ENCODE peak calls at places on chromosomes 1 and 21, in eight cellular contexts. V, J, L, A, G, E, Y and P are unnamed samples.

GRCh38 chr1:157834430-157834829 is 7.2 kb downstream of the CD5L start:
- ATAC-seq in V (peak; percentile 19), J (no peak), L (no peak), A (no peak), G (no peak), E (no peak), Y (no peak), P (no peak)

GRCh38 chr1:166573199-166573598 is 266.1 kb upstream of the POGK start:
- ATAC-seq in V (no peak), J (no peak), L (no peak), A (no peak), G (no peak), E (no peak), Y (no peak), P (no peak)

GRCh38 chr1:2213576-2214505 is 14.3 kb upstream of the SKI start:
- ATAC-seq in V (peak; percentile 53), J (no peak), L (no peak), A (peak; percentile 11), G (peak; percentile 65), E (peak; percentile 69), Y (peak; percentile 58), P (peak; percentile 83)

GRCh38 chr1:91948501-91949355 is 473 bp upstream of the BRDT start:
- ATAC-seq in V (peak; percentile 35), J (no peak), L (no peak), A (no peak), G (no peak), E (no peak), Y (peak; percentile 63), P (no peak)

GRCh38 chr1:226691257-226691656 is 47.8 kb downstream of the ITPKB start:
- ATAC-seq in V (no peak), J (no peak), L (no peak), A (no peak), G (no peak), E (no peak), Y (peak; percentile 7), P (no peak)

GRCh38 chr1:109997867-109998229 is 13.3 kb downstream of the AHCYL1 start:
- ATAC-seq in V (no peak), J (peak; percentile 60), L (peak; percentile 91), A (peak; percentile 49), G (no peak), E (no peak), Y (no peak), P (no peak)

GRCh38 chr1:109790735-109791494 is 27.2 kb upstream of the EPS8L3 start:
- ATAC-seq in V (peak; percentile 67), J (no peak), L (no peak), A (peak; percentile 68), G (no peak), E (peak; percentile 62), Y (peak; percentile 46), P (peak; percentile 42)

GRCh38 chr21:38639782-38640750 is 141.8 kb upstream of the ERG start:
- ATAC-seq in V (no peak), J (no peak), L (no peak), A (no peak), G (no peak), E (no peak), Y (no peak), P (no peak)

GRCh38 chr1:53405737-53406136 is 53.5 kb upstream of the DMRTB1 start:
- ATAC-seq in V (no peak), J (no peak), L (no peak), A (no peak), G (no peak), E (no peak), Y (no peak), P (no peak)

GRCh38 chr1:53698381-53698980 is 40.5 kb downstream of the GLIS1 start:
- ATAC-seq in V (no peak), J (peak; percentile 28), L (peak; percentile 51), A (no peak), G (no peak), E (no peak), Y (no peak), P (no peak)

GRCh38 chr1:52944566-52944965 is 17.5 kb downstream of the SCP2 start:
- ATAC-seq in V (no peak), J (no peak), L (no peak), A (no peak), G (no peak), E (no peak), Y (no peak), P (no peak)

GRCh38 chr1:91006113-91006908 is 15.5 kb downstream of the ZNF644 start:
- ATAC-seq in V (no peak), J (peak; percentile 53), L (no peak), A (peak; percentile 42), G (no peak), E (no peak), Y (no peak), P (no peak)

GRCh38 chr1:236522937-236523703 is 662 bp upstream of the LGALS8 start:
- ATAC-seq in V (peak; percentile 54), J (peak; percentile 69), L (peak; percentile 58), A (peak; percentile 84), G (peak; percentile 46), E (peak; percentile 56), Y (peak; percentile 64), P (peak; percentile 38)

GRCh38 chr1:165747632-165748452 is 20.8 kb downstream of the TMCO1 start:
- ATAC-seq in V (no peak), J (no peak), L (no peak), A (peak; percentile 89), G (no peak), E (no peak), Y (no peak), P (no peak)

GRCh38 chr1:180167721-180168467 is 13.2 kb downstream of the QSOX1 start:
- ATAC-seq in V (peak; percentile 95), J (peak; percentile 70), L (peak; percentile 91), A (peak; percentile 77), G (peak; percentile 92), E (peak; percentile 73), Y (peak; percentile 96), P (no peak)

GRCh38 chr1:90474158-90474557 is 242.9 kb downstream of the BARHL2 start:
- ATAC-seq in V (no peak), J (no peak), L (no peak), A (no peak), G (no peak), E (no peak), Y (no peak), P (no peak)

GRCh38 chr1:17330856-17331255 is 22.9 kb downstream of the PADI4 start:
- ATAC-seq in V (no peak), J (no peak), L (no peak), A (no peak), G (no peak), E (no peak), Y (no peak), P (no peak)

GRCh38 chr1:61056674-61057439 is 25.5 kb upstream of the NFIA start:
- ATAC-seq in V (peak; percentile 68), J (peak; percentile 66), L (peak; percentile 83), A (peak; percentile 42), G (peak; percentile 41), E (peak; percentile 63), Y (peak; percentile 63), P (peak; percentile 28)

GRCh38 chr1:10604966-10605365 is 130.2 kb downstream of the PEX14 start:
- ATAC-seq in V (no peak), J (no peak), L (no peak), A (no peak), G (no peak), E (no peak), Y (no peak), P (no peak)

GRCh38 chr1:10602936-10603335 is 128.2 kb downstream of the PEX14 start:
- ATAC-seq in V (no peak), J (no peak), L (no peak), A (no peak), G (no peak), E (no peak), Y (no peak), P (no peak)

GRCh38 chr1:10598088-10598712 is 123.5 kb downstream of the PEX14 start:
- ATAC-seq in V (peak; percentile 36), J (no peak), L (no peak), A (no peak), G (no peak), E (no peak), Y (peak; percentile 68), P (no peak)

GRCh38 chr1:10599194-10599861 is 124.6 kb downstream of the PEX14 start:
- ATAC-seq in V (peak; percentile 58), J (peak; percentile 75), L (peak; percentile 92), A (peak; percentile 92), G (no peak), E (no peak), Y (peak; percentile 82), P (no peak)

GRCh38 chr1:10601342-10602060 is 126.8 kb downstream of the PEX14 start:
- ATAC-seq in V (no peak), J (no peak), L (no peak), A (no peak), G (no peak), E (no peak), Y (no peak), P (no peak)
- TF ChIP-seq CTCF in V (no peak), J (no peak), L (no peak), A (no peak), G (no peak), E (no peak), Y (no peak), P (no peak)

GRCh38 chr1:44811714-44812151 is 3.4 kb downstream of the BTBD19 start:
- ATAC-seq in V (no peak), J (no peak), L (no peak), A (no peak), G (no peak), E (no peak), Y (no peak), P (no peak)
- H3K4me1 ChIP-seq in V (peaks cover 65% of the 10 kb centered on the region), J (peaks cover 50% of the 10 kb centered on the region), L (peaks cover 46% of the 10 kb centered on the region), A (peaks cover 66% of the 10 kb centered on the region), G (peaks cover 24% of the 10 kb centered on the region), E (peaks cover 54% of the 10 kb centered on the region), Y (peaks cover 88% of the 10 kb centered on the region), P (peaks cover 81% of the 10 kb centered on the region)

DNA sequence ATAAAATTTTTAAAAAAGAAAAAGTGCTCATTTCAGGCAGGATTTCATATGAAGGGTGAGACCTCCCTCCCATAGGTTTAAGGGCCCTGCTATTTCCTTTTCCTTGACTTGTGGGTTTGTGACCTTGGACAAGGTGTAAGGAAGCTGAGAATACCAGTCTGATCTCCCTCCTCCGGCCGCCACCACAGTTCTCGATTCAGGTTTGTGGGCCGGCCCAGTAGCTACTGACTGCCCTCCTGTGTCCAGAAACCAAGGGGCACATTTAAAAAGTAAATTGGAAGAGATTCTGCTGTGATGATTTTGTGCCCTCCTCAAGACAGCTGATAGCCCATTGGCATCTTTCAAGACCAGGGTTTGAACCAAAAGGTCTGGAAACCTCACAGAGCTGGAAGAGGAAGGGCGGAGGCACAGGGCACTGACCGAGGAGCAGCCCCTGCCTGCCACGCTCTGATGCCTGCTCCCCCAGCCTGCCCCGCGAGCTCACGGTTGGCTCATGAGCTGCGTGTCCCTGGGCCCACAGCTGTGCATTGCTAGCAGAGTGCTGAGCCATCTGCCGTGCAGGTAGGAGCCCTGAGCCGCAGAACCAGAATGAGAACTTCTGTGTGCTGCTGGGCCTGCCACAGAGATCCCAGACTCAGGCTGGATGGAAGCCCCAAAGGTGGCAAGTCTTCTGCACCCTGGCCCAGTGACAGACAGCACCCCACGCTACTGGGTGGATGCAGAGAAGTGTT is 348.7 kb downstream of the NPHP4 start:
- ATAC-seq in V (no peak), J (no peak), L (no peak), A (no peak), G (no peak), E (no peak), Y (no peak), P (no peak)
- TF ChIP-seq CTCF in V (no peak), J (no peak), L (no peak), A (no peak), G (no peak), E (no peak), Y (no peak), P (no peak)

DNA sequence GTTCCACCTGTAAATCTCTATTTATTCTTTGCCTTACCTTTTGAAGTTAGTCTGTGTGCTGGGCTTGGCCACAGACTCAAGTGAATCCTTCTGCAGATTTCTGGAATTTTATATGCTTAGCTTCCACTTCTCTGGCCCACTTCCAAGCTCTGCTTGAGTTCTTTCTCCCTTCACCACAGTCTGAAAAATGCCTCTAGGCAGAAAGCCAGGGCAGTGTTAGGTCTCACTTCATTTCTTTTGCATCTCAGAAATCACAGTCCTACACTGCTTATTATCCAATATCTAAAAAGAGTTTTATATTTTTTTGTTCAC is 48.9 kb downstream of the INKA2 start:
- ATAC-seq in V (peak; percentile 56), J (no peak), L (peak; percentile 20), A (no peak), G (no peak), E (peak; percentile 62), Y (peak; percentile 74), P (peak; percentile 69)
- H3K4me1 ChIP-seq in V (peaks cover 13% of the 10 kb centered on the region), J (no peaks in the 10 kb centered on the region), L (no peaks in the 10 kb centered on the region), A (peaks cover 11% of the 10 kb centered on the region), G (peaks cover 7% of the 10 kb centered on the region), E (peaks cover 5% of the 10 kb centered on the region), Y (peaks cover 17% of the 10 kb centered on the region), P (peaks cover 54% of the 10 kb centered on the region)